ENCODE peak calls at places on chromosomes 16 and 17, in eight cellular contexts. P is endodermal cell; G is heart right ventricle; T is upper lobe of right lung; E is mesothelial cell of epicardium; Q is HFFc6; N is CD4-positive, alpha-beta T cell; V is tibial artery. W is an unnamed sample.

GRCh38 chr17:8250101-8250500 is 1.0 kb downstream of the PFAS start:
- DNase-seq in P (no peak), E (no peak), G (no peak), N (no peak), V (no peak), Q (no peak), T (no peak), W (no peak)

GRCh38 chr17:6018788-6019187 is 51.4 kb upstream of the WSCD1 start:
- DNase-seq in Q (no peak), N (no peak), P (no peak), G (no peak), V (no peak), E (peak; percentile 9), T (no peak), W (no peak)

GRCh38 chr16:82987767-82988166 is 361.0 kb downstream of the CDH13 start:
- DNase-seq in V (no peak), Q (no peak), E (no peak), P (no peak), N (no peak), T (no peak), G (no peak), W (no peak)

GRCh38 chr17:8118769-8119574 is 658 bp upstream of the ALOXE3 start:
- DNase-seq in T (peak; percentile 94), P (peak; percentile 98), Q (peak; percentile 79), N (peak; percentile 75), V (peak; percentile 92), G (peak; percentile 91), E (peak; percentile 86), W (peak; percentile 64)

GRCh38 chr17:66466933-66467367 is 164.5 kb downstream of the PRKCA start:
- DNase-seq in P (no peak), G (no peak), Q (peak; percentile 98), T (no peak), E (no peak), V (no peak), N (no peak), W (no peak)

GRCh38 chr17:57889892-57890856 is 40.3 kb upstream of the MRPS23 start:
- DNase-seq in P (peak; percentile 75), Q (peak; percentile 80), N (no peak), G (peak; percentile 91), V (peak; percentile 96), E (no peak), T (peak; percentile 89), W (peak; percentile 61)

GRCh38 chr17:29168079-29168758 is 12.0 kb downstream of the MYO18A start:
- DNase-seq in V (no peak), Q (no peak), T (no peak), P (no peak), G (no peak), E (no peak), N (no peak), W (no peak)

GRCh38 chr16:7456221-7456620 is 123.6 kb downstream of the RBFOX1 start:
- DNase-seq in P (no peak), Q (no peak), N (no peak), T (no peak), E (no peak), V (no peak), G (no peak), W (no peak)

GRCh38 chr17:45221081-45221996 is at the start of gene FMNL1:
- DNase-seq in P (peak; percentile 85), E (no peak), G (peak; percentile 73), N (peak; percentile 47), Q (no peak), V (peak; percentile 76), T (peak; percentile 87), W (no peak)

GRCh38 chr16:17476414-17477259 is 5.9 kb upstream of the XYLT1 start:
- DNase-seq in P (peak; percentile 92), E (no peak), Q (peak; percentile 66), V (no peak), N (peak; percentile 27), T (no peak), G (no peak), W (no peak)

GRCh38 chr17:21275047-21275578 is 9.4 kb upstream of the MAP2K3 start:
- DNase-seq in P (no peak), N (no peak), T (no peak), V (no peak), E (no peak), G (no peak), Q (no peak), W (no peak)

GRCh38 chr16:26801628-26802027 is 265.1 kb upstream of the C16orf82 start:
- DNase-seq in T (no peak), E (no peak), V (no peak), Q (no peak), N (no peak), P (no peak), G (no peak), W (no peak)

GRCh38 chr16:72264776-72265175 is 92.8 kb upstream of the PMFBP1 start:
- DNase-seq in T (no peak), V (no peak), Q (no peak), N (no peak), E (no peak), P (no peak), G (no peak), W (no peak)

GRCh38 chr16:16062023-16062932 is 112.9 kb downstream of the ABCC1 start:
- DNase-seq in V (no peak), G (no peak), T (no peak), E (no peak), P (peak; percentile 67), N (no peak), Q (no peak), W (no peak)

GRCh38 chr17:81608082-81608481 is 28.8 kb downstream of the NPLOC4 start:
- DNase-seq in V (no peak), E (no peak), T (no peak), N (no peak), G (no peak), Q (no peak), P (no peak), W (no peak)

GRCh38 chr17:48026503-48027321 is 10.9 kb downstream of the COPZ2 start:
- DNase-seq in E (peak; percentile 89), V (peak; percentile 95), P (peak; percentile 98), T (peak; percentile 92), G (peak; percentile 83), Q (peak; percentile 96), N (peak; percentile 54), W (peak; percentile 62)

GRCh38 chr16:80066805-80067580 is 466.5 kb upstream of the MAF start:
- DNase-seq in Q (no peak), N (no peak), G (no peak), V (no peak), E (no peak), T (no peak), P (no peak), W (no peak)

GRCh38 chr17:9021985-9022552 is 759 bp downstream of the NTN1 start:
- DNase-seq in G (peak; percentile 48), V (peak; percentile 80), T (peak; percentile 65), E (peak; percentile 59), P (peak; percentile 84), N (no peak), Q (no peak), W (no peak)

GRCh38 chr16:88633684-88634140 is 4.7 kb upstream of the IL17C start:
- DNase-seq in G (peak; percentile 22), V (no peak), P (peak; percentile 90), N (peak; percentile 31), T (peak; percentile 80), Q (no peak), E (no peak), W (no peak)

GRCh38 chr17:52106638-52107261 is 51.8 kb downstream of the CA10 start:
- DNase-seq in T (no peak), Q (no peak), G (no peak), P (peak; percentile 86), E (peak; percentile 55), N (no peak), V (no peak), W (peak; percentile 44)

GRCh38 chr16:8375208-8375607 is 215.1 kb downstream of the TMEM114 start:
- DNase-seq in Q (no peak), G (no peak), T (no peak), E (no peak), V (no peak), P (no peak), N (no peak), W (no peak)

GRCh38 chr16:48330847-48331204 is 54.4 kb downstream of the SIAH1 start:
- DNase-seq in T (no peak), P (no peak), N (no peak), Q (no peak), E (no peak), G (no peak), V (no peak), W (no peak)

GRCh38 chr17:59618894-59619312 is 792 bp upstream of the CLTC start:
- DNase-seq in T (no peak), E (no peak), Q (no peak), G (no peak), P (no peak), V (no peak), N (no peak), W (no peak)

GRCh38 chr17:39666231-39666600 is 1.1 kb downstream of the TCAP start:
- DNase-seq in G (no peak), P (no peak), N (no peak), E (no peak), V (no peak), T (no peak), Q (no peak), W (no peak)

GRCh38 chr17:48915459-48916282 is 7.5 kb downstream of the UBE2Z start:
- DNase-seq in G (no peak), E (no peak), P (no peak), Q (peak; percentile 86), T (no peak), N (no peak), V (no peak), W (no peak)

GRCh38 chr17:44272954-44273353 is 5.0 kb upstream of the SLC4A1 start:
- DNase-seq in E (no peak), N (no peak), T (no peak), G (no peak), P (no peak), V (no peak), Q (no peak), W (no peak)

GRCh38 chr16:56355221-56355620 is 70.1 kb downstream of the AMFR start:
- DNase-seq in T (no peak), V (peak; percentile 44), P (peak; percentile 38), E (no peak), Q (no peak), N (no peak), G (no peak), W (peak; percentile 4)

GRCh38 chr17:19713462-19713861 is 2.9 kb downstream of the SLC47A2 start:
- DNase-seq in V (no peak), T (no peak), E (no peak), N (no peak), Q (no peak), G (no peak), P (peak; percentile 87), W (no peak)
- TF ChIP-seq CTCF in V (no peak), T (no peak), E (no peak), N (no peak), Q (peak; percentile 52), G (no peak), P (peak; percentile 67), W (no peak)

GRCh38 chr16:67944690-67945391 is 921 bp upstream of the LCAT start:
- DNase-seq in N (no peak), V (no peak), E (no peak), T (no peak), Q (no peak), G (no peak), P (no peak), W (no peak)
- TF ChIP-seq CTCF in N (no peak), V (no peak), E (no peak), T (no peak), Q (no peak), G (no peak), P (no peak), W (no peak)

GRCh38 chr17:68085751-68086445 is 50.4 kb downstream of the KPNA2 start:
- DNase-seq in N (no peak), G (no peak), Q (no peak), E (no peak), P (no peak), V (no peak), T (no peak), W (no peak)
- TF ChIP-seq CTCF in N (no peak), G (no peak), Q (no peak), E (no peak), P (no peak), V (no peak), T (no peak), W (no peak)

GRCh38 chr17:1047177-1047885 is 50.4 kb downstream of the TIMM22 start:
- DNase-seq in V (peak; percentile 95), T (peak; percentile 68), Q (no peak), N (no peak), E (peak; percentile 76), G (peak; percentile 72), P (peak; percentile 59), W (no peak)
- TF ChIP-seq CTCF in V (peak; percentile 54), T (peak; percentile 24), Q (no peak), N (no peak), E (no peak), G (no peak), P (no peak), W (no peak)